ENCODE peak calls at places on chromosomes 11 and 22, in ten cellular contexts. D, E, I, Q, B, K, F, A, N and S are unnamed samples. For H3K4me1, the result is how much of the 10 kb centered on the place peaks cover.

GRCh38 chr11:19370100-19370861 is 129.5 kb upstream of the E2F8 start:
- DNase-seq in D (peak), E (no peak), I (peak), Q (peak), B (peak), K (peak), F (peak), A (peak), N (peak), S (no peak)

GRCh38 chr11:61627831-61628753 is 47.2 kb upstream of the SYT7 start:
- DNase-seq in D (peak), E (no peak), I (peak), Q (peak), B (peak), K (peak), F (peak), A (peak), N (peak), S (peak)

GRCh38 chr11:96001037-96001436 is 77.1 kb upstream of the MTMR2 start:
- DNase-seq in D (peak), E (no peak), I (peak), Q (peak), B (peak), K (peak), F (peak), A (peak), N (no peak), S (no peak)

GRCh38 chr11:112293614-112294013 is 33.0 kb upstream of the PLET1 start:
- DNase-seq in D (no peak), E (no peak), I (no peak), Q (no peak), B (no peak), K (no peak), F (no peak), A (no peak), N (no peak), S (no peak)

GRCh38 chr11:45876401-45876800 is 9.1 kb upstream of the MAPK8IP1 start:
- DNase-seq in D (no peak), E (no peak), I (no peak), Q (no peak), B (no peak), K (no peak), F (no peak), A (no peak), N (no peak), S (no peak)

GRCh38 chr11:12066799-12067508 is 43.4 kb upstream of the MICAL2 start:
- DNase-seq in D (peak), E (no peak), I (no peak), Q (no peak), B (peak), K (no peak), F (peak), A (no peak), N (peak), S (no peak)

GRCh38 chr22:27669798-27670599 is 131.6 kb downstream of the MN1 start:
- DNase-seq in D (no peak), E (no peak), I (no peak), Q (no peak), B (no peak), K (peak), F (peak), A (peak), N (no peak), S (no peak)

GRCh38 chr22:43365715-43366440 is 22.7 kb upstream of the SCUBE1 start:
- DNase-seq in D (no peak), E (no peak), I (no peak), Q (no peak), B (no peak), K (no peak), F (no peak), A (no peak), N (no peak), S (no peak)

GRCh38 chr11:45655347-45655756 is 10.1 kb downstream of the CHST1 start:
- DNase-seq in D (peak), E (no peak), I (peak), Q (peak), B (peak), K (peak), F (peak), A (peak), N (peak), S (peak)

GRCh38 chr11:69292221-69292648 is 1.7 kb upstream of the MYEOV start:
- DNase-seq in D (no peak), E (no peak), I (no peak), Q (no peak), B (no peak), K (no peak), F (no peak), A (no peak), N (no peak), S (peak)

GRCh38 chr11:102446606-102447005 is 6.0 kb downstream of the TMEM123 start:
- DNase-seq in D (no peak), E (no peak), I (no peak), Q (no peak), B (peak), K (peak), F (no peak), A (no peak), N (no peak), S (no peak)

GRCh38 chr22:29096736-29097669 is 24.2 kb downstream of the KREMEN1 start:
- DNase-seq in D (no peak), E (no peak), I (no peak), Q (no peak), B (peak), K (no peak), F (no peak), A (no peak), N (no peak), S (no peak)

GRCh38 chr22:37544955-37545702 is 15.2 kb upstream of the CDC42EP1 start:
- DNase-seq in D (peak), E (no peak), I (peak), Q (peak), B (peak), K (peak), F (peak), A (peak), N (peak), S (peak)

GRCh38 chr11:68810164-68810563 is 31.6 kb downstream of the CPT1A start:
- DNase-seq in D (peak), E (no peak), I (no peak), Q (no peak), B (no peak), K (no peak), F (peak), A (peak), N (no peak), S (peak)

GRCh38 chr22:35231585-35232084 is 25.7 kb upstream of the HMGXB4 start:
- DNase-seq in D (no peak), E (peak), I (peak), Q (peak), B (peak), K (peak), F (peak), A (peak), N (peak), S (peak)

GRCh38 chr11:61075891-61076290 is 26.4 kb upstream of the CD5 start:
- DNase-seq in D (no peak), E (no peak), I (peak), Q (no peak), B (peak), K (peak), F (no peak), A (no peak), N (peak), S (no peak)

GRCh38 chr22:31789803-31790202 is 36.0 kb downstream of the DEPDC5 start:
- DNase-seq in D (no peak), E (no peak), I (no peak), Q (no peak), B (no peak), K (no peak), F (no peak), A (no peak), N (no peak), S (no peak)

GRCh38 chr11:89521294-89521693 is 30.1 kb upstream of the NOX4 start:
- DNase-seq in D (no peak), E (no peak), I (no peak), Q (no peak), B (peak), K (peak), F (no peak), A (no peak), N (no peak), S (no peak)

GRCh38 chr22:35930933-35931332 is 97.7 kb downstream of the RBFOX2 start:
- DNase-seq in D (no peak), E (no peak), I (no peak), Q (no peak), B (peak), K (peak), F (no peak), A (peak), N (peak), S (peak)

GRCh38 chr11:59754494-59754858 is 700 bp upstream of the STX3 start:
- DNase-seq in D (no peak), E (no peak), I (no peak), Q (no peak), B (peak), K (peak), F (no peak), A (peak), N (no peak), S (no peak)

GRCh38 chr22:39318507-39319283 is 728 bp downstream of the RPL3 start:
- DNase-seq in D (no peak), E (no peak), I (peak), Q (no peak), B (no peak), K (no peak), F (no peak), A (peak), N (no peak), S (no peak)

GRCh38 chr11:8962827-8963226 is 1.4 kb downstream of the TMEM9B start:
- DNase-seq in D (no peak), E (no peak), I (no peak), Q (no peak), B (no peak), K (no peak), F (no peak), A (no peak), N (no peak), S (no peak)

GRCh38 chr22:44587004-44587793 is 89.2 kb upstream of the RTL6 start:
- DNase-seq in D (no peak), E (no peak), I (no peak), Q (no peak), B (peak), K (peak), F (no peak), A (no peak), N (peak), S (peak)

GRCh38 chr11:46356911-46357482 is 9.7 kb downstream of the DGKZ start:
- DNase-seq in D (no peak), E (no peak), I (no peak), Q (no peak), B (peak), K (peak), F (peak), A (no peak), N (peak), S (no peak)

GRCh38 chr11:27603376-27603775 is 96.8 kb upstream of the LIN7C start:
- DNase-seq in D (no peak), E (no peak), I (no peak), Q (no peak), B (no peak), K (no peak), F (no peak), A (no peak), N (no peak), S (no peak)

GRCh38 chr22:37416806-37417205 is 10.5 kb downstream of the ELFN2 start:
- DNase-seq in D (no peak), E (no peak), I (no peak), Q (no peak), B (no peak), K (no peak), F (no peak), A (no peak), N (no peak), S (peak)

GRCh38 chr11:76918941-76919386 is 58.2 kb downstream of the ACER3 start:
- DNase-seq in D (no peak), E (no peak), I (no peak), Q (peak), B (peak), K (peak), F (no peak), A (peak), N (peak), S (peak)

GRCh38 chr11:12244156-12244555 is 133.2 kb upstream of the PARVA start:
- DNase-seq in D (no peak), E (no peak), I (no peak), Q (no peak), B (no peak), K (no peak), F (no peak), A (no peak), N (no peak), S (no peak)

GRCh38 chr11:123587044-123587443 is 67.4 kb downstream of the SCN3B start:
- DNase-seq in D (no peak), E (no peak), I (no peak), Q (no peak), B (no peak), K (no peak), F (no peak), A (peak), N (no peak), S (peak)

GRCh38 chr11:84056696-84057095 is 770.5 kb upstream of the CCDC90B start:
- DNase-seq in D (no peak), E (no peak), I (no peak), Q (no peak), B (peak), K (peak), F (no peak), A (no peak), N (no peak), S (no peak)

DNA sequence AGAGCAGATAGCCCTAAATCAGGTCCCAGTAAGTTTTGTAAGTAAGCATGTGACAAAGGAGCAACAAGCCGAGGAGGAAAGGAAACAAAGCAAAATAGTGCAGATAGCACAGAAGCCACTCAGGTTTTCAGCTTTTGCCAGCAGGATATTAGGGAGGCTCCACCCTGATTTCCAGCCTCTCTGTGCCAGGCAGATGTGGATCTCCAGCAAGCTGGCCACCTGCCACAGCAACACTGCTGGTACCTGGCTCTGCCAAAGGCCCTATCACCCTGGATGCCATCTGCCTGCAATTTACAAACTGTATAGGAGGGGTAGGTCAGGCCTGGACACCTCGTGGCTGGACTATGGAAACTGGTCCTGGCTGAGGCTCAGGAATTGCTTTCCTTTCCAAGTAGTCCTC is 12.2 kb upstream of the NNMT start:
- DNase-seq in D (no peak), E (peak), I (no peak), Q (peak), B (no peak), K (no peak), F (peak), A (no peak), N (no peak), S (no peak)
- H3K4me1 ChIP-seq in D (under half), E (under half), I (under half), Q (under half), B (under half), K (under half), F (under half), A (under half), N (under half), S (under half)

DNA sequence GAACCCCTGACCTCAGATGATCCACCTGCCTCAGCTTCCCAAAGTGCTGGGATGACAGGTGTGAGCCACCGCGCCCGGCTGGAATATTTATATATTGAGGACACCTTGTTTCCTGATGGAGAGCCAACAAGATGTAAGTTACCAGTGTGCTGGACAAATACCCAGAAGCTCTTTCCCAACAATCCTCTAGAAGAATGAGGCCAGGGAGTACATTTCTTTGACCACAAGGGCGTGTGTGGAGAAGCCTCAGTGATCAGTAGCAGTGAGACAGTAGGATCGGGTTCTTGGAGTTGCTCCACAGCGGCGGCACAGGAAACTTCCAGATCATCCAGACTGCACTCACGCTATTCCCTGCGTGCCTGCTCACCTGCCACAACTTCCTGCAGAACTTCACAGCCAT is 10.3 kb upstream of the POLA2 start:
- DNase-seq in D (no peak), E (no peak), I (no peak), Q (no peak), B (peak), K (no peak), F (no peak), A (no peak), N (no peak), S (no peak)
- TF ChIP-seq CTCF in D (no peak), E (no peak), I (peak), Q (no peak), B (no peak), K (no peak), F (no peak), A (no peak), N (no peak), S (no peak)

GRCh38 chr11:66570117-66570825 is 1.9 kb upstream of the CTSF start:
- DNase-seq in D (no peak), E (no peak), I (no peak), Q (no peak), B (no peak), K (no peak), F (no peak), A (no peak), N (no peak), S (no peak)
- H3K4me3 ChIP-seq in D (no peak), E (no peak), I (no peak), Q (no peak), B (no peak), K (no peak), F (no peak), A (no peak), N (no peak), S (no peak)

GRCh38 chr11:75333807-75334140 is 17.7 kb downstream of the ARRB1 start:
- DNase-seq in D (no peak), E (no peak), I (no peak), Q (no peak), B (no peak), K (no peak), F (no peak), A (no peak), N (no peak), S (no peak)

GRCh38 chr11:75334976-75335375 is 16.5 kb downstream of the ARRB1 start:
- DNase-seq in D (no peak), E (no peak), I (no peak), Q (no peak), B (no peak), K (no peak), F (no peak), A (no peak), N (no peak), S (no peak)

GRCh38 chr11:75337195-75337654 is 14.2 kb downstream of the ARRB1 start:
- DNase-seq in D (peak), E (no peak), I (no peak), Q (no peak), B (peak), K (peak), F (peak), A (peak), N (peak), S (peak)

GRCh38 chr11:75333022-75333806 is 18.2 kb downstream of the ARRB1 start:
- DNase-seq in D (no peak), E (no peak), I (no peak), Q (no peak), B (no peak), K (no peak), F (no peak), A (no peak), N (no peak), S (no peak)

DNA sequence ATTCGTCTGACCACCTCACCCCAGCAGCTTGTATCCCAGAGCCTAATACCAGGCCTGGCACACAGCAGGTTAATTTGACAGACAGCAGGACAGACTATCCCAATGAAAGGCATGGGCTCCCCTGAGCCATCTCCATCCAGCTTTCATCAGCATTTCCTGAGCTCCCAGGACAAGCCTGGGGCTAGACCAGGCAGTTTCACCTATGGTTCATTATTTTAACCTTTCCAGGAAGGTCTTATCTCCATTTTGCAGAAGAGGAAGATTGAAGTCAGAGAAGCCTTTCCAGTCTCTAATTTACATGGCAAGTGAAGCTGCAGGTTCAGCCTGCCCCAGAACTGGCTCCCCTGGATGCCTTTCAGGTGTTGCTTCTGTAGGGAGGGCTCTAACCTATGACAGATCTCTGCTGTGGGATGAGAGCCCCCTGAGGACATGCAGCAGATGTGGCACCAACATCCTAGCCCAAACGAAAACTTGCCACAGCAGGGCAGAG is 17.0 kb downstream of the ARRB1 start:
- DNase-seq in D (no peak), E (no peak), I (no peak), Q (no peak), B (no peak), K (no peak), F (no peak), A (no peak), N (no peak), S (no peak)
- H3K4me1 ChIP-seq in D (under half), E (half or more), I (under half), Q (under half), B (under half), K (under half), F (under half), A (half or more), N (under half), S (under half)

DNA sequence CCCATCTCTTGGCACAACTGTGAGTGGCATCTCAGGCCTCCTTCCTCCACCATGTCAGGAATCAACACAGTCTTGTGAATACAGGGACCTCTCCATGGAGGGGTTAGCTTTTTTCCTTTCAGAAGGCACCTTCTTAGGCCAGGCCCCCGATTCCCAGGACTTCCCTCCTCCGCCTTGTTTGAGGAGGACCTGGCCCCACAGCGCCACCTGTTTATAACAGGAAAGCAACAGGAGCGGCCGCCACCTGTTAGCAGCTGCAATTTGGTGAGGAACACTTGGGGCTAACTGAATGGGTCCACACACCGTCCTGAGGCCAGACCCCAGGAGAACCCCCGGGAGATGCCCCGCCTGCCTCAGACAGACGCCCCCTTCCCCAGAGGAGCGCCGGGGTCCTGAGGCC is 3.8 kb upstream of the PKP3 start:
- DNase-seq in D (no peak), E (no peak), I (no peak), Q (no peak), B (no peak), K (no peak), F (no peak), A (no peak), N (no peak), S (no peak)
- TF ChIP-seq CTCF in D (no peak), E (no peak), I (no peak), Q (no peak), B (no peak), K (no peak), F (no peak), A (no peak), N (peak), S (no peak)